ENCODE peak calls at places on chromosome 1, in five cellular contexts. One of them, this sample, is unnamed.
A peak's percentile ranks its signal among the peaks of the same experiment; 100 is the strongest.

GRCh38 chr1:173406783-173407230 is 70.3 kb upstream of the PRDX6 start:
- DNase-seq in IMR-90: no peak
- DNase-seq in mesenchymal stem cell: no peak
- DNase-seq in mesendoderm: no peak
- DNase-seq in H1: no peak
- DNase-seq in this sample: no peak

GRCh38 chr1:246651012-246651411 is 73.2 kb upstream of the SCCPDH start:
- DNase-seq in IMR-90: no peak
- DNase-seq in mesenchymal stem cell: no peak
- DNase-seq in mesendoderm: no peak
- DNase-seq in H1: no peak
- DNase-seq in this sample: no peak

GRCh38 chr1:159088050-159088449 is 11.5 kb upstream of the AIM2 start:
- DNase-seq in IMR-90: peak; percentile 78
- DNase-seq in mesenchymal stem cell: peak; percentile 43
- DNase-seq in mesendoderm: no peak
- DNase-seq in H1: no peak
- DNase-seq in this sample: no peak

GRCh38 chr1:235943581-235944114 is 76.9 kb upstream of the LYST start:
- DNase-seq in IMR-90: peak; percentile 100
- DNase-seq in mesenchymal stem cell: peak; percentile 98
- DNase-seq in mesendoderm: no peak
- DNase-seq in H1: no peak
- DNase-seq in this sample: no peak

GRCh38 chr1:21725738-21726392 is 56.7 kb upstream of the RAP1GAP start:
- DNase-seq in IMR-90: no peak
- DNase-seq in mesenchymal stem cell: no peak
- DNase-seq in mesendoderm: no peak
- DNase-seq in H1: no peak
- DNase-seq in this sample: peak; percentile 54

GRCh38 chr1:115089443-115090340 is at the start of gene TSPAN2:
- DNase-seq in IMR-90: peak; percentile 59
- DNase-seq in mesenchymal stem cell: no peak
- DNase-seq in mesendoderm: peak; percentile 94
- DNase-seq in H1: peak; percentile 90
- DNase-seq in this sample: peak; percentile 79

GRCh38 chr1:110106013-110106941 is 6.0 kb upstream of the UBL4B start:
- DNase-seq in IMR-90: peak; percentile 69
- DNase-seq in mesenchymal stem cell: peak; percentile 70
- DNase-seq in mesendoderm: peak; percentile 87
- DNase-seq in H1: peak; percentile 84
- DNase-seq in this sample: peak; percentile 62

GRCh38 chr1:171898956-171899355 is 57.7 kb downstream of the DNM3 start:
- DNase-seq in IMR-90: no peak
- DNase-seq in mesenchymal stem cell: no peak
- DNase-seq in mesendoderm: peak; percentile 75
- DNase-seq in H1: peak; percentile 54
- DNase-seq in this sample: peak; percentile 61

GRCh38 chr1:114718661-114719423 is 2.3 kb upstream of the NRAS start:
- DNase-seq in IMR-90: peak; percentile 78
- DNase-seq in mesenchymal stem cell: peak; percentile 30
- DNase-seq in mesendoderm: no peak
- DNase-seq in H1: no peak
- DNase-seq in this sample: no peak

GRCh38 chr1:175708787-175709186 is 34.6 kb downstream of the TNR start:
- DNase-seq in IMR-90: no peak
- DNase-seq in mesenchymal stem cell: peak; percentile 4
- DNase-seq in mesendoderm: no peak
- DNase-seq in H1: no peak
- DNase-seq in this sample: no peak

GRCh38 chr1:90579212-90579802 is 137.8 kb downstream of the BARHL2 start:
- DNase-seq in IMR-90: peak; percentile 40
- DNase-seq in mesenchymal stem cell: peak; percentile 33
- DNase-seq in mesendoderm: peak; percentile 54
- DNase-seq in H1: no peak
- DNase-seq in this sample: peak; percentile 43

GRCh38 chr1:244450597-244451538 is 841 bp downstream of the ADSS2 start:
- DNase-seq in IMR-90: peak; percentile 89
- DNase-seq in mesenchymal stem cell: peak; percentile 77
- DNase-seq in mesendoderm: peak; percentile 40
- DNase-seq in H1: no peak
- DNase-seq in this sample: peak; percentile 32

GRCh38 chr1:72284398-72285073 is 2.2 kb upstream of the NEGR1 start:
- DNase-seq in IMR-90: peak; percentile 96
- DNase-seq in mesenchymal stem cell: peak; percentile 82
- DNase-seq in mesendoderm: peak; percentile 81
- DNase-seq in H1: peak; percentile 58
- DNase-seq in this sample: peak; percentile 59

GRCh38 chr1:117318456-117318855 is 48.8 kb upstream of the MAN1A2 start:
- DNase-seq in IMR-90: no peak
- DNase-seq in mesenchymal stem cell: no peak
- DNase-seq in mesendoderm: no peak
- DNase-seq in H1: no peak
- DNase-seq in this sample: no peak

GRCh38 chr1:15848143-15848928 is 829 bp downstream of the SPEN start:
- DNase-seq in IMR-90: peak; percentile 23
- DNase-seq in mesenchymal stem cell: peak; percentile 59
- DNase-seq in mesendoderm: peak; percentile 48
- DNase-seq in H1: peak; percentile 67
- DNase-seq in this sample: no peak

GRCh38 chr1:30088594-30089556 is 634.5 kb downstream of the MATN1 start:
- DNase-seq in IMR-90: no peak
- DNase-seq in mesenchymal stem cell: peak; percentile 9
- DNase-seq in mesendoderm: no peak
- DNase-seq in H1: no peak
- DNase-seq in this sample: no peak

GRCh38 chr1:29896300-29896699 is 660.0 kb downstream of the PTPRU start:
- DNase-seq in IMR-90: no peak
- DNase-seq in mesenchymal stem cell: no peak
- DNase-seq in mesendoderm: no peak
- DNase-seq in H1: no peak
- DNase-seq in this sample: no peak

GRCh38 chr1:227907439-227908015 is 40.2 kb downstream of the WNT9A start:
- DNase-seq in IMR-90: no peak
- DNase-seq in mesenchymal stem cell: no peak
- DNase-seq in mesendoderm: no peak
- DNase-seq in H1: no peak
- DNase-seq in this sample: no peak

GRCh38 chr1:21781971-21782867 is 730 bp downstream of the USP48 start:
- DNase-seq in IMR-90: peak; percentile 54
- DNase-seq in mesenchymal stem cell: peak; percentile 78
- DNase-seq in mesendoderm: peak; percentile 83
- DNase-seq in H1: no peak
- DNase-seq in this sample: peak; percentile 4

GRCh38 chr1:157505481-157506272 is 46.6 kb downstream of the FCRL5 start:
- DNase-seq in IMR-90: peak; percentile 55
- DNase-seq in mesenchymal stem cell: peak; percentile 67
- DNase-seq in mesendoderm: peak; percentile 84
- DNase-seq in H1: peak; percentile 64
- DNase-seq in this sample: peak; percentile 45

GRCh38 chr1:58968360-58968952 is 184.6 kb upstream of the JUN start:
- DNase-seq in IMR-90: peak; percentile 46
- DNase-seq in mesenchymal stem cell: peak; percentile 54
- DNase-seq in mesendoderm: no peak
- DNase-seq in H1: no peak
- DNase-seq in this sample: no peak

GRCh38 chr1:178503849-178504248 is 7.1 kb upstream of the CLEC20A start:
- DNase-seq in IMR-90: no peak
- DNase-seq in mesenchymal stem cell: no peak
- DNase-seq in mesendoderm: no peak
- DNase-seq in H1: no peak
- DNase-seq in this sample: no peak

GRCh38 chr1:172812118-172812517 is 153.2 kb downstream of the FASLG start:
- DNase-seq in IMR-90: no peak
- DNase-seq in mesenchymal stem cell: no peak
- DNase-seq in mesendoderm: no peak
- DNase-seq in H1: no peak
- DNase-seq in this sample: no peak

GRCh38 chr1:22531251-22531650 is 32.0 kb upstream of the EPHA8 start:
- DNase-seq in IMR-90: no peak
- DNase-seq in mesenchymal stem cell: no peak
- DNase-seq in mesendoderm: no peak
- DNase-seq in H1: no peak
- DNase-seq in this sample: no peak

GRCh38 chr1:184648856-184649201 is 105.8 kb downstream of the EDEM3 start:
- DNase-seq in IMR-90: no peak
- DNase-seq in mesenchymal stem cell: no peak
- DNase-seq in mesendoderm: no peak
- DNase-seq in H1: peak; percentile 22
- DNase-seq in this sample: no peak

GRCh38 chr1:117059334-117059677 is 820 bp upstream of the TTF2 start:
- DNase-seq in IMR-90: no peak
- DNase-seq in mesenchymal stem cell: no peak
- DNase-seq in mesendoderm: no peak
- DNase-seq in H1: no peak
- DNase-seq in this sample: no peak

GRCh38 chr1:100483230-100483629 is 54.7 kb upstream of the GPR88 start:
- DNase-seq in IMR-90: no peak
- DNase-seq in mesenchymal stem cell: no peak
- DNase-seq in mesendoderm: no peak
- DNase-seq in H1: no peak
- DNase-seq in this sample: no peak

GRCh38 chr1:1219341-1219740 is 5.4 kb upstream of the TNFRSF4 start:
- DNase-seq in IMR-90: no peak
- DNase-seq in mesenchymal stem cell: no peak
- DNase-seq in mesendoderm: no peak
- DNase-seq in H1: no peak
- DNase-seq in this sample: no peak

GRCh38 chr1:226568077-226568831 is 19.7 kb downstream of the STUM start:
- DNase-seq in IMR-90: no peak
- DNase-seq in mesenchymal stem cell: no peak
- DNase-seq in mesendoderm: peak; percentile 84
- DNase-seq in H1: peak; percentile 57
- DNase-seq in this sample: no peak

GRCh38 chr1:231068772-231069171 is 28.7 kb upstream of the FAM89A start:
- DNase-seq in IMR-90: no peak
- DNase-seq in mesenchymal stem cell: no peak
- DNase-seq in mesendoderm: no peak
- DNase-seq in H1: no peak
- DNase-seq in this sample: no peak

GRCh38 chr1:119587328-119587727 is 60.7 kb downstream of the ZNF697 start:
- DNase-seq in IMR-90: no peak
- DNase-seq in mesenchymal stem cell: peak; percentile 66
- DNase-seq in mesendoderm: no peak
- DNase-seq in H1: no peak
- DNase-seq in this sample: no peak
- H2BK120ac ChIP-seq in IMR-90: no peak overlapping the region
- H2BK120ac ChIP-seq in mesenchymal stem cell: no peak overlapping the region
- H2BK120ac ChIP-seq in mesendoderm: no peak overlapping the region
- H2BK120ac ChIP-seq in H1: no peak overlapping the region
- H2BK120ac ChIP-seq in this sample: no peak overlapping the region

DNA sequence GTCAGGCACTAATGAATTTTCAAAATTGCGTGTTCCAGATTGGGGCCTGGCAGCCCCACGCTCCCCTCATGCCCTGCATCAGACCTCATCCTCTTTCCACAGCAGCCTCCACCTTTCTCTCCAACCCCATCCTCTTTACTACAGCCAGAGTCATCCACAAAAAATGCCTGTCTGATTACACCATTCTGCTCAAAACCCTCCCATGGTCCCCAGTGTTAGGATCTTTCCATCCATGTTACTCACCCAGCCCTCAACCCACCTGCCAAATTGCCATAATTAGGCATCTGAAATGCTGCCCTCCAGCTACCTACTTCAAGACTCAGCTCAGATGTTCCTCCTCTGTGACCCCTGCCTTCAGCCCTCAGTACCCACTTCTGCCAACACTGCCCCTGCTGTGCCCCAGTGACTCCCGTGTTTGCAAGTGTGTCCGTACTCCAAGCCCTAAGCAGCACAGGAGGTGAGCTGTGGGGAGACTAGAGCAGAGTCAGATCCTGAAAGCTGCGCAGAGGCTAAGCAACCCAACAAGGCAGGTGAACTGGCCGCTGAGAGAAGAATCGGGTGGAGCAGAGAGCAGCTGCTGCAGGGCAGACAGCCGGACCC is 715 bp upstream of the ARTN start:
- DNase-seq in IMR-90: peak; percentile 74
- DNase-seq in mesenchymal stem cell: peak; percentile 36
- DNase-seq in mesendoderm: peak; percentile 65
- DNase-seq in H1: no peak
- DNase-seq in this sample: no peak
- H2BK15ac ChIP-seq in IMR-90: no peak overlapping the region
- H2BK15ac ChIP-seq in mesenchymal stem cell: no peak overlapping the region
- H2BK15ac ChIP-seq in mesendoderm: no peak overlapping the region
- H2BK15ac ChIP-seq in H1: peak overlapping the region; percentile 74
- H2BK15ac ChIP-seq in this sample: peak overlapping the region; percentile 80

GRCh38 chr1:148389027-148389339 is 94.1 kb downstream of the PPIAL4G start:
- DNase-seq in IMR-90: no peak
- DNase-seq in mesenchymal stem cell: no peak
- DNase-seq in mesendoderm: no peak
- DNase-seq in H1: no peak
- DNase-seq in this sample: no peak
- H3K4me3 ChIP-seq in IMR-90: peak overlapping the region; percentile 87
- H3K4me3 ChIP-seq in mesenchymal stem cell: peak overlapping the region; percentile 79
- H3K4me3 ChIP-seq in mesendoderm: no peak overlapping the region
- H3K4me3 ChIP-seq in H1: peak overlapping the region; percentile 46
- H3K4me3 ChIP-seq in this sample: no peak overlapping the region

GRCh38 chr1:212583643-212584042 is 24.9 kb upstream of the ATF3 start:
- DNase-seq in IMR-90: no peak
- DNase-seq in mesenchymal stem cell: no peak
- DNase-seq in mesendoderm: peak; percentile 22
- DNase-seq in H1: no peak
- DNase-seq in this sample: no peak
- H2BK120ac ChIP-seq in IMR-90: no peak overlapping the region
- H2BK120ac ChIP-seq in mesenchymal stem cell: no peak overlapping the region
- H2BK120ac ChIP-seq in mesendoderm: no peak overlapping the region
- H2BK120ac ChIP-seq in H1: no peak overlapping the region
- H2BK120ac ChIP-seq in this sample: no peak overlapping the region

DNA sequence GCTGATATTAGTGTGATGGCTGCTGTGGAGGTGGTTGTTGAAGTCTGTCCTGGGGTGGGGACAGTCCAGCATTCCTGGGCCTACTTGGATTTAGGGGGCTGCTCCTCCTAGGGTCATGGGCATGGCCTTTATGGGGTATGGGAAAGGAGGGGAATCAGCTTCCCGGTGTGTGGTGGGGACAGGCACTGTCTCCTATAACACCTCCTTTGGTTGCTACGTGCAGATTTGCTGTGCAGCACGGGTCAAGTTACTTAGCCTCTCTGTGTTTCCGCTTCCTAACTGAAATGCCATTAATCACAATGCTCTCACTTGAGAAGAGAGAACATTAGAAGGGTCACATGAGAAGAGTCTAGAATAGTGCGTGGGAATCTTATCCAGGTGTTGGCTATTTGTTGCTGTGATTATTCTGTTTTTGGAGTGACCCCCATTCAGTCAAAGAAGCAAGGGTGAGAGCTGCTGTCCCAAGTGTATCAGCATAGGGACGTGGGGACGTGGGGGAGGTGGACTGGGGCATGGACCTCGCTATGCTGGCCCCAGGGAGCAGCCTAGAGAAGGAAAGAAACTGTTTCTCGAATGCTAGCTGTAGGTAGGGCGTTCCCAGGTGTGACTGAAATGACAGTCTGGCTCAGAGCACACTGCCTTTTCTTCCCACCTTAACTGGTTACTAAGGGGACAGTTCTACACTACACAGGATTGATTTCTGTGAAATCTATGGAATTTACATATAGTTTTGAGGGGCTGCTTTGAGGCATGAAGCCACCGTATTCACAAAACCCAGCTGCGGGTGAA is 19.9 kb downstream of the SOX13 start:
- DNase-seq in IMR-90: no peak
- DNase-seq in mesenchymal stem cell: no peak
- DNase-seq in mesendoderm: no peak
- DNase-seq in H1: no peak
- DNase-seq in this sample: no peak
- H2BK15ac ChIP-seq in IMR-90: no peak overlapping the region
- H2BK15ac ChIP-seq in mesenchymal stem cell: peak overlapping the region; percentile 56
- H2BK15ac ChIP-seq in mesendoderm: no peak overlapping the region
- H2BK15ac ChIP-seq in H1: peak overlapping the region; percentile 62
- H2BK15ac ChIP-seq in this sample: no peak overlapping the region

GRCh38 chr1:209404577-209404976 is 178.9 kb upstream of the CAMK1G start:
- DNase-seq in IMR-90: no peak
- DNase-seq in mesenchymal stem cell: no peak
- DNase-seq in mesendoderm: no peak
- DNase-seq in H1: no peak
- DNase-seq in this sample: no peak
- H3K4me3 ChIP-seq in IMR-90: no peak overlapping the region
- H3K4me3 ChIP-seq in mesenchymal stem cell: no peak overlapping the region
- H3K4me3 ChIP-seq in mesendoderm: no peak overlapping the region
- H3K4me3 ChIP-seq in H1: no peak overlapping the region
- H3K4me3 ChIP-seq in this sample: no peak overlapping the region

This sample was measured in neuronal stem cell.